ENCODE peak calls at places on chromosomes 3 and 15, in six cellular contexts. Y, F, U, H, L and C are unnamed samples. For H3K27me3 and H3K4me1, the result is how much of the 10 kb centered on the place peaks cover.

GRCh38 chr15:89395996-89396395 is 61.4 kb upstream of the POLG start:
- DNase-seq in Y (no peak), F (no peak), U (no peak), H (no peak), L (no peak), C (no peak)

GRCh38 chr3:159346504-159346903 is 544.6 kb downstream of the MFSD1 start:
- DNase-seq in Y (no peak), F (no peak), U (no peak), H (no peak), L (no peak), C (no peak)

GRCh38 chr15:28098766-28099554 is at the start of gene OCA2:
- DNase-seq in Y (peak), F (peak), U (peak), H (peak), L (peak), C (no peak)

GRCh38 chr15:43253431-43254403 is 13.0 kb downstream of the TGM5 start:
- DNase-seq in Y (peak), F (no peak), U (no peak), H (no peak), L (no peak), C (no peak)

GRCh38 chr3:38031022-38031994 is 1.9 kb upstream of the PLCD1 start:
- DNase-seq in Y (peak), F (no peak), U (peak), H (no peak), L (no peak), C (no peak)

GRCh38 chr3:141735176-141735575 is 2.9 kb upstream of the RNF7 start:
- DNase-seq in Y (no peak), F (no peak), U (no peak), H (no peak), L (no peak), C (no peak)

GRCh38 chr15:60479711-60480110 is 769 bp upstream of the ICE2 start:
- DNase-seq in Y (no peak), F (no peak), U (no peak), H (no peak), L (no peak), C (no peak)

GRCh38 chr3:15601399-15602145 is at the start of the genes BTD and HACL1:
- DNase-seq in Y (peak), F (peak), U (peak), H (peak), L (peak), C (peak)

GRCh38 chr15:49673861-49674260 is 53.0 kb downstream of the DTWD1 start:
- DNase-seq in Y (no peak), F (no peak), U (no peak), H (no peak), L (no peak), C (no peak)

GRCh38 chr15:92100751-92101150 is 247.2 kb downstream of the SLCO3A1 start:
- DNase-seq in Y (no peak), F (no peak), U (no peak), H (no peak), L (no peak), C (no peak)

GRCh38 chr15:92106691-92107090 is 253.2 kb downstream of the SLCO3A1 start:
- DNase-seq in Y (no peak), F (no peak), U (no peak), H (no peak), L (no peak), C (no peak)

GRCh38 chr15:92101706-92102434 is 248.4 kb downstream of the SLCO3A1 start:
- DNase-seq in Y (no peak), F (no peak), U (no peak), H (no peak), L (no peak), C (no peak)

GRCh38 chr15:92105611-92106010 is 252.1 kb downstream of the SLCO3A1 start:
- DNase-seq in Y (no peak), F (no peak), U (no peak), H (no peak), L (no peak), C (no peak)

GRCh38 chr15:92104069-92104468 is 250.6 kb downstream of the SLCO3A1 start:
- DNase-seq in Y (no peak), F (no peak), U (no peak), H (no peak), L (no peak), C (no peak)
- H3K27me3 ChIP-seq in Y (under half), F (under half), U (under half), H (under half), L (under half), C (under half)

GRCh38 chr15:81380668-81381067 is 6.7 kb upstream of the TMC3 start:
- DNase-seq in Y (no peak), F (no peak), U (no peak), H (no peak), L (no peak), C (no peak)

GRCh38 chr15:81379269-81379668 is 5.3 kb upstream of the TMC3 start:
- DNase-seq in Y (no peak), F (no peak), U (no peak), H (no peak), L (no peak), C (no peak)

GRCh38 chr15:81380203-81380602 is 6.2 kb upstream of the TMC3 start:
- DNase-seq in Y (no peak), F (no peak), U (no peak), H (no peak), L (no peak), C (no peak)

GRCh38 chr15:81377871-81378270 is 3.9 kb upstream of the TMC3 start:
- DNase-seq in Y (no peak), F (no peak), U (no peak), H (no peak), L (no peak), C (no peak)

DNA sequence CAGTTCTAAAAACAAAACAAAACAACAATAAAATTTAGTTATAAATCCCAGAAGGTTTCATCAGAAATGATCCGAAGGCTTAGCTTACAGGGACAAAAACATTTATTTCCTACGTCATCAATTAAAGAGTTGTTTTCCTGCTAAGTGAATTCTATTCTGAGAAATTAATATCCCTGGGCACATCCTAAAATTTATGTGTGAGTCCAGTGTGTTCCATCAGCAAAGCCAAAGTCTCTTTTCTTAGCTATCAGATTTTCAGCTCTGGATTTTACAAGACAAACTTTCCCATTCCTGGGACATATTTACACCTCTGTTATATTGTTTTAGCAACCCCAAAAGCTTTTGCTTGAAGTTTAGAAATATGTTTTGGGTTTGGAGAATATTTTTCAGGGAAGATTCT is 4.4 kb upstream of the TMC3 start:
- DNase-seq in Y (no peak), F (no peak), U (no peak), H (no peak), L (no peak), C (no peak)
- H3K4me1 ChIP-seq in Y (under half), F (under half), U (under half), H (under half), L (under half), C (under half)

DNA sequence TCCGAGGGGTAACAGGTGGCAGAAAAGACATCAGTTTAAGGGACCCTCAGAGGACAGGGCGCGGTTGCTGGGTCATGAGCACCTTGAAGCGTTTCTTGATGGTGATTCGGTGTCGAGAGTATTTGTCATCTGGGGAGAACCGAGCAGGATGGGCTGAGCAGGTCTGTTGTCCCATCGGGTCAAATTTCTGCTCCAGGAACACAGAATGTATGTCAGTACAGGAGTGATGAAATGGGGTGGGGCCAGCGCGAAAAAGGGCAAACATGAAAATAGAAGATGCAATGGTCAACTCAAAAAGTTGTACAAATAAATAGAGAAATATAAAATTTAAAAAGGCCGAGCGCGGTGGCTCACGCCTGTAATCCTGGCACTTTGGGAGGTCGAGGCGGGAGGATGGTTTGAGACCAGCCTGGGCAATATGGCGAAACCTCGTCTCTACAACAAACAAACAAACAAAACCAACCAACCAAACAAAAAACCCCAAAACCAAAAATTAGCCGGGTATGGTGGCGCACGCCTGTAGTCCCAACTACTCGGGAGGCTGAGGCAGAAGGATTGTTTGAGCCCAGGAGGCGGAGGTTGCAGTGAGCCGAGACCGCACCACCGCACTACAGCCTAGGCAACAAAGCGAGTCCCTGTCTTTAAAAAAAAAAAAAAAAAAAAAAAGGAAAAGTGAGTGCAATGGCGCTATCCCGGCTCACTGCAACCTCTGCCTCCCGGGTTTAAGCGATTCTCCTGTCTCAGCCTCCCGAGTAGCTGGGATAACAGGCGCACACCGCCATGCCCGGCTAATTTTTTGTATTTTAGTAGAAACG is 807 bp downstream of the NOP10 start:
- DNase-seq in Y (no peak), F (no peak), U (no peak), H (no peak), L (no peak), C (no peak)
- TF ChIP-seq POLR2A in Y (no peak), F (no peak), U (no peak), H (no peak), L (no peak), C (no peak)

DNA sequence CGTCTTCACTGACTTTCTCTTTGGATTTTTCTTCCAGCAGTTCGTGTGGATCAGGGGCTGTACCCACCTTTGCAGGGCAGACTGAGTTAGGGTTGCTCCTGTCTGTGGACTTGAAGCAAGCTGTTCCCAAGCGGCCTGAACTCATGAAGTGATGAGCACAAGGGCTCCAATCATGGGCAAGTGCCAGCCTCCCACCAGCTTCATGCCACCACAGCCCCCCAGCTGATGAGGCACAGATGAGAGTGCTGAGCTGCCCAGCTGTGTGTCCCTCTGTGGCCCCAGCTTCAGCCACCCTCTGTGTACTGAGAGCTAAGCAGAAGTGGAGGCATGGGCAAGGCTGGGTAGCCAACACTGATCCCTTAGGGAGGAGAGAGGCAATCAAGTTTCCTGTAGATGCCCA is 3.3 kb upstream of the PLCB2 start:
- DNase-seq in Y (no peak), F (no peak), U (no peak), H (peak), L (no peak), C (no peak)
- H3K27me3 ChIP-seq in Y (under half), F (under half), U (under half), H (under half), L (under half), C (under half)

GRCh38 chr3:149643482-149643798 is 14.4 kb downstream of the WWTR1 start:
- DNase-seq in Y (no peak), F (no peak), U (no peak), H (no peak), L (no peak), C (no peak)
- H3K4me1 ChIP-seq in Y (under half), F (under half), U (half or more), H (half or more), L (half or more), C (under half)

GRCh38 chr3:98732239-98733054 is 30.7 kb upstream of the ST3GAL6 start:
- DNase-seq in Y (peak), F (no peak), U (peak), H (peak), L (peak), C (no peak)
- TF ChIP-seq POLR2A in Y (no peak), F (no peak), U (no peak), H (no peak), L (peak), C (no peak)

GRCh38 chr3:72111265-72111972 is 326.5 kb upstream of the PROK2 start:
- DNase-seq in Y (no peak), F (no peak), U (no peak), H (no peak), L (no peak), C (no peak)
- H3K27me3 ChIP-seq in Y (under half), F (under half), U (under half), H (under half), L (under half), C (under half)